ENCODE peak calls at places on chromosomes 12 and 14, in nine cellular contexts. D, L, Q, M, K, Y, N, T and W are unnamed samples.

GRCh38 chr12:106113042-106113441 is 25.7 kb downstream of the NUAK1 start:
- DNase-seq in D (no peak), L (no peak), Q (peak; percentile 62), M (no peak), K (no peak), Y (peak; percentile 73), N (peak; percentile 49), T (no peak), W (no peak)

GRCh38 chr14:68176687-68177086 is 357.1 kb downstream of the RAD51B start:
- DNase-seq in D (no peak), L (no peak), Q (no peak), M (no peak), K (no peak), Y (no peak), N (no peak), T (no peak), W (no peak)

GRCh38 chr12:70252832-70253231 is 9.6 kb downstream of the CNOT2 start:
- DNase-seq in D (no peak), L (no peak), Q (no peak), M (no peak), K (no peak), Y (peak; percentile 46), N (no peak), T (no peak), W (no peak)

GRCh38 chr14:36925094-36925493 is 247.3 kb downstream of the SLC25A21 start:
- DNase-seq in D (no peak), L (no peak), Q (no peak), M (no peak), K (no peak), Y (no peak), N (no peak), T (no peak), W (no peak)

GRCh38 chr14:59166258-59166657 is 22.2 kb upstream of the DAAM1 start:
- DNase-seq in D (no peak), L (no peak), Q (no peak), M (no peak), K (no peak), Y (no peak), N (no peak), T (no peak), W (no peak)

GRCh38 chr14:57464013-57464730 is 29.5 kb downstream of the CCDC198 start:
- DNase-seq in D (no peak), L (no peak), Q (no peak), M (no peak), K (no peak), Y (peak; percentile 8), N (peak; percentile 19), T (no peak), W (peak; percentile 79)

GRCh38 chr12:124296295-124296915 is 1.5 kb downstream of the RFLNA start:
- DNase-seq in D (no peak), L (no peak), Q (no peak), M (peak; percentile 35), K (no peak), Y (no peak), N (no peak), T (no peak), W (peak; percentile 67)

GRCh38 chr14:85607571-85608219 is 77.8 kb downstream of the FLRT2 start:
- DNase-seq in D (no peak), L (no peak), Q (peak; percentile 87), M (no peak), K (no peak), Y (peak; percentile 95), N (peak; percentile 84), T (no peak), W (no peak)

GRCh38 chr12:6061661-6062060 is 62.8 kb downstream of the VWF start:
- DNase-seq in D (no peak), L (no peak), Q (peak; percentile 25), M (no peak), K (no peak), Y (peak; percentile 68), N (no peak), T (no peak), W (no peak)

GRCh38 chr12:30811966-30812365 is 57.2 kb upstream of the CAPRIN2 start:
- DNase-seq in D (no peak), L (no peak), Q (no peak), M (no peak), K (peak; percentile 11), Y (no peak), N (no peak), T (no peak), W (no peak)

GRCh38 chr12:104718581-104718980 is 239.5 kb downstream of the SLC41A2 start:
- DNase-seq in D (no peak), L (no peak), Q (no peak), M (no peak), K (no peak), Y (peak; percentile 54), N (no peak), T (no peak), W (no peak)

GRCh38 chr14:22824711-22825359 is 4.9 kb upstream of the MRPL52 start:
- DNase-seq in D (no peak), L (peak; percentile 28), Q (peak; percentile 93), M (no peak), K (no peak), Y (peak; percentile 99), N (peak; percentile 77), T (no peak), W (no peak)

GRCh38 chr12:5925646-5926045 is 19.4 kb downstream of the ANO2 start:
- DNase-seq in D (no peak), L (no peak), Q (no peak), M (no peak), K (no peak), Y (no peak), N (no peak), T (no peak), W (no peak)

GRCh38 chr14:55249423-55249822 is 21.8 kb upstream of the FBXO34 start:
- DNase-seq in D (no peak), L (no peak), Q (peak; percentile 39), M (no peak), K (no peak), Y (peak; percentile 80), N (no peak), T (no peak), W (no peak)

GRCh38 chr12:104342635-104343249 is 39.2 kb downstream of the EID3 start:
- DNase-seq in D (no peak), L (no peak), Q (no peak), M (no peak), K (no peak), Y (no peak), N (no peak), T (no peak), W (no peak)

GRCh38 chr14:23154876-23155587 is 28.4 kb downstream of the SLC7A8 start:
- DNase-seq in D (no peak), L (no peak), Q (peak; percentile 86), M (peak; percentile 61), K (no peak), Y (peak; percentile 84), N (peak; percentile 64), T (no peak), W (peak; percentile 67)

GRCh38 chr14:73180385-73180805 is 44.1 kb downstream of the PSEN1 start:
- DNase-seq in D (no peak), L (no peak), Q (peak; percentile 54), M (no peak), K (no peak), Y (peak; percentile 92), N (peak; percentile 82), T (no peak), W (no peak)

GRCh38 chr12:31773223-31773750 is 44.5 kb upstream of the AMN1 start:
- DNase-seq in D (no peak), L (no peak), Q (no peak), M (no peak), K (peak; percentile 69), Y (peak; percentile 37), N (no peak), T (no peak), W (peak; percentile 77)

GRCh38 chr12:104695453-104696148 is 238.9 kb downstream of the CHST11 start:
- DNase-seq in D (peak; percentile 83), L (peak; percentile 67), Q (peak; percentile 78), M (no peak), K (no peak), Y (peak; percentile 96), N (no peak), T (no peak), W (no peak)

GRCh38 chr12:109150124-109150640 is 33.8 kb downstream of the ACACB start:
- DNase-seq in D (no peak), L (no peak), Q (no peak), M (no peak), K (no peak), Y (no peak), N (no peak), T (no peak), W (no peak)

GRCh38 chr12:69837191-69838085 is 12.4 kb downstream of the MYRFL start:
- DNase-seq in D (no peak), L (no peak), Q (no peak), M (no peak), K (no peak), Y (no peak), N (no peak), T (no peak), W (no peak)

GRCh38 chr12:15987696-15988095 is 76.6 kb downstream of the DERA start:
- DNase-seq in D (no peak), L (no peak), Q (no peak), M (no peak), K (peak; percentile 76), Y (no peak), N (no peak), T (no peak), W (no peak)

GRCh38 chr12:5232291-5232690 is 188.6 kb downstream of the KCNA5 start:
- DNase-seq in D (no peak), L (no peak), Q (no peak), M (no peak), K (no peak), Y (no peak), N (no peak), T (no peak), W (no peak)

GRCh38 chr12:84502907-84503787 is 409.5 kb downstream of the SLC6A15 start:
- DNase-seq in D (no peak), L (peak; percentile 14), Q (peak; percentile 60), M (peak; percentile 87), K (no peak), Y (peak; percentile 79), N (peak; percentile 76), T (peak; percentile 43), W (peak; percentile 81)

GRCh38 chr12:121318121-121318520 is 21.6 kb upstream of the CAMKK2 start:
- DNase-seq in D (no peak), L (no peak), Q (no peak), M (no peak), K (peak; percentile 19), Y (no peak), N (no peak), T (no peak), W (no peak)

GRCh38 chr12:50751921-50752721 is 11.8 kb upstream of the ATF1 start:
- DNase-seq in D (no peak), L (no peak), Q (no peak), M (no peak), K (no peak), Y (peak; percentile 23), N (no peak), T (no peak), W (no peak)

GRCh38 chr12:108750471-108751402 is 19.4 kb upstream of the CORO1C start:
- DNase-seq in D (no peak), L (no peak), Q (no peak), M (no peak), K (no peak), Y (no peak), N (no peak), T (no peak), W (peak; percentile 60)

GRCh38 chr12:102948941-102949352 is 8.5 kb upstream of the ASCL1 start:
- DNase-seq in D (peak; percentile 9), L (peak; percentile 40), Q (no peak), M (peak; percentile 79), K (peak; percentile 69), Y (peak; percentile 34), N (peak; percentile 42), T (peak; percentile 84), W (peak; percentile 75)